ENCODE peak calls at places on chromosomes 2 and 18, in four cellular contexts. H is globus pallidus; U is stimulated activated naive CD8-positive, alpha-beta T cell treated with anti-CD3 and anti-CD28 coated beads, Interleukin-15, Interleukin-2, amounts not matched to agents 100 U/mL and 50 U/mL, for 24 hours; N is iris pigment epithelial cell. P is an unnamed sample.

GRCh38 chr2:172403881-172404470 is 23.4 kb upstream of the ITGA6 start:
- DNase-seq in H (no peak), U (no peak), N (no peak), P (no peak)

GRCh38 chr2:60478660-60479059 is 74.8 kb downstream of the BCL11A start:
- DNase-seq in H (no peak), U (no peak), N (no peak), P (no peak)

GRCh38 chr18:46619559-46619958 is 37.5 kb downstream of the LOXHD1 start:
- DNase-seq in H (no peak), U (no peak), N (no peak), P (no peak)

GRCh38 chr2:197838036-197838435 is 33.6 kb downstream of the PLCL1 start:
- DNase-seq in H (peak), U (no peak), N (no peak), P (no peak)

GRCh38 chr2:72024451-72025175 is 123.0 kb downstream of the CYP26B1 start:
- DNase-seq in H (no peak), U (no peak), N (no peak), P (no peak)

GRCh38 chr2:121524650-121525425 is 5.8 kb upstream of the RNU4ATAC start:
- DNase-seq in H (no peak), U (no peak), N (no peak), P (no peak)

GRCh38 chr2:197875736-197876135 is 71.3 kb downstream of the PLCL1 start:
- DNase-seq in H (no peak), U (no peak), N (no peak), P (no peak)

GRCh38 chr18:10514621-10515020 is 11.2 kb upstream of the NAPG start:
- DNase-seq in H (no peak), U (no peak), N (no peak), P (no peak)

GRCh38 chr2:84939426-84940087 is 31.4 kb upstream of the KCMF1 start:
- DNase-seq in H (no peak), U (peak), N (no peak), P (no peak)

GRCh38 chr2:238974510-238975166 is 126.8 kb downstream of the TWIST2 start:
- DNase-seq in H (peak), U (no peak), N (peak), P (no peak)

GRCh38 chr2:159200498-159200897 is 86.0 kb downstream of the WDSUB1 start:
- DNase-seq in H (no peak), U (no peak), N (peak), P (no peak)

GRCh38 chr2:230828272-230828961 is 36.3 kb upstream of the ITM2C start:
- DNase-seq in H (no peak), U (peak), N (no peak), P (no peak)

GRCh38 chr18:73959341-73959740 is 188.3 kb downstream of the FBXO15 start:
- DNase-seq in H (no peak), U (no peak), N (peak), P (no peak)

GRCh38 chr2:45242161-45242741 is 233.0 kb upstream of the SIX2 start:
- DNase-seq in H (peak), U (no peak), N (peak), P (no peak)

GRCh38 chr2:204000446-204000845 is 63.9 kb downstream of the ICOS start:
- DNase-seq in H (no peak), U (no peak), N (no peak), P (no peak)

GRCh38 chr18:58044370-58045264 is 591 bp downstream of the NEDD4L start:
- DNase-seq in H (no peak), U (peak), N (peak), P (peak)

GRCh38 chr2:57479994-57480393 is 566.6 kb upstream of the VRK2 start:
- DNase-seq in H (no peak), U (no peak), N (no peak), P (no peak)